ENCODE peak calls at places on chromosomes 7 and 10, in nine cellular contexts. One of them, this sample, is unnamed.

GRCh38 chr7:72032934-72033333 is 379.2 kb downstream of the CALN1 start:
- DNase-seq in hippocampal formation: peak; percentile 48
- DNase-seq in DMS153: no peak
- DNase-seq in CD14-positive monocyte: no peak
- DNase-seq in NCI-H2171: no peak
- DNase-seq in T-cell: no peak
- DNase-seq in left cardiac atrium: peak; percentile 24
- DNase-seq in left lung: no peak
- DNase-seq in NCI-H1436: no peak
- DNase-seq in this sample: no peak

GRCh38 chr10:68135362-68135761 is 26.1 kb downstream of the MYPN start:
- DNase-seq in hippocampal formation: no peak
- DNase-seq in DMS153: no peak
- DNase-seq in CD14-positive monocyte: no peak
- DNase-seq in NCI-H2171: no peak
- DNase-seq in T-cell: no peak
- DNase-seq in left cardiac atrium: no peak
- DNase-seq in left lung: no peak
- DNase-seq in NCI-H1436: no peak
- DNase-seq in this sample: no peak

GRCh38 chr7:7992502-7992901 is 23.9 kb downstream of the GLCCI1 start:
- DNase-seq in hippocampal formation: no peak
- DNase-seq in DMS153: no peak
- DNase-seq in CD14-positive monocyte: no peak
- DNase-seq in NCI-H2171: no peak
- DNase-seq in T-cell: no peak
- DNase-seq in left cardiac atrium: no peak
- DNase-seq in left lung: no peak
- DNase-seq in NCI-H1436: no peak
- DNase-seq in this sample: no peak

GRCh38 chr7:106640368-106641141 is 20.4 kb downstream of the CCDC71L start:
- DNase-seq in hippocampal formation: no peak
- DNase-seq in DMS153: no peak
- DNase-seq in CD14-positive monocyte: no peak
- DNase-seq in NCI-H2171: no peak
- DNase-seq in T-cell: no peak
- DNase-seq in left cardiac atrium: no peak
- DNase-seq in left lung: no peak
- DNase-seq in NCI-H1436: no peak
- DNase-seq in this sample: no peak

GRCh38 chr7:137026176-137026500 is 157.7 kb downstream of the CHRM2 start:
- DNase-seq in hippocampal formation: no peak
- DNase-seq in DMS153: no peak
- DNase-seq in CD14-positive monocyte: no peak
- DNase-seq in NCI-H2171: no peak
- DNase-seq in T-cell: no peak
- DNase-seq in left cardiac atrium: no peak
- DNase-seq in left lung: no peak
- DNase-seq in NCI-H1436: no peak
- DNase-seq in this sample: no peak

GRCh38 chr10:71234970-71235681 is 22.8 kb downstream of the UNC5B start:
- DNase-seq in hippocampal formation: no peak
- DNase-seq in DMS153: no peak
- DNase-seq in CD14-positive monocyte: no peak
- DNase-seq in NCI-H2171: no peak
- DNase-seq in T-cell: no peak
- DNase-seq in left cardiac atrium: peak; percentile 86
- DNase-seq in left lung: no peak
- DNase-seq in NCI-H1436: no peak
- DNase-seq in this sample: no peak

GRCh38 chr10:79070611-79071534 is 2.1 kb downstream of the ZMIZ1 start:
- DNase-seq in hippocampal formation: peak; percentile 84
- DNase-seq in DMS153: peak; percentile 51
- DNase-seq in CD14-positive monocyte: peak; percentile 73
- DNase-seq in NCI-H2171: no peak
- DNase-seq in T-cell: no peak
- DNase-seq in left cardiac atrium: peak; percentile 94
- DNase-seq in left lung: peak; percentile 92
- DNase-seq in NCI-H1436: peak; percentile 20
- DNase-seq in this sample: no peak

GRCh38 chr10:124802313-124802675 is 675 bp downstream of the ABRAXAS2 start:
- DNase-seq in hippocampal formation: no peak
- DNase-seq in DMS153: no peak
- DNase-seq in CD14-positive monocyte: no peak
- DNase-seq in NCI-H2171: no peak
- DNase-seq in T-cell: no peak
- DNase-seq in left cardiac atrium: no peak
- DNase-seq in left lung: no peak
- DNase-seq in NCI-H1436: no peak
- DNase-seq in this sample: no peak

GRCh38 chr10:1620803-1621202 is 116.5 kb downstream of the ADARB2 start:
- DNase-seq in hippocampal formation: no peak
- DNase-seq in DMS153: no peak
- DNase-seq in CD14-positive monocyte: no peak
- DNase-seq in NCI-H2171: no peak
- DNase-seq in T-cell: no peak
- DNase-seq in left cardiac atrium: no peak
- DNase-seq in left lung: no peak
- DNase-seq in NCI-H1436: no peak
- DNase-seq in this sample: no peak

GRCh38 chr10:91208645-91209044 is 11.8 kb upstream of the PCGF5 start:
- DNase-seq in hippocampal formation: no peak
- DNase-seq in DMS153: no peak
- DNase-seq in CD14-positive monocyte: no peak
- DNase-seq in NCI-H2171: no peak
- DNase-seq in T-cell: no peak
- DNase-seq in left cardiac atrium: no peak
- DNase-seq in left lung: no peak
- DNase-seq in NCI-H1436: no peak
- DNase-seq in this sample: no peak

GRCh38 chr10:12349628-12350166 is 350 bp downstream of the CAMK1D start:
- DNase-seq in hippocampal formation: no peak
- DNase-seq in DMS153: no peak
- DNase-seq in CD14-positive monocyte: no peak
- DNase-seq in NCI-H2171: no peak
- DNase-seq in T-cell: no peak
- DNase-seq in left cardiac atrium: no peak
- DNase-seq in left lung: no peak
- DNase-seq in NCI-H1436: no peak
- DNase-seq in this sample: no peak